ENCODE peak calls at places on chromosomes 3 and 15, in eight cellular contexts. Y is HCT116, U is neural progenitor cell, N is GM23338, P is hepatocyte, A is PC-3, C is SK-N-SH, J is MM.1S. S is an unnamed sample.

GRCh38 chr15:101326462-101327146 is 31.6 kb upstream of the SNRPA1 start:
- DNase-seq in Y (no peak), U (no peak), N (no peak), P (peak; percentile 2), A (no peak), C (no peak), J (no peak), S (no peak)

GRCh38 chr3:129398803-129399144 is 29.7 kb downstream of the EFCAB12 start:
- DNase-seq in Y (no peak), U (peak; percentile 52), N (peak; percentile 22), P (peak; percentile 32), A (no peak), C (peak; percentile 55), J (no peak), S (peak; percentile 20)

GRCh38 chr15:93203036-93203435 is 114.0 kb upstream of the RGMA start:
- DNase-seq in Y (no peak), U (no peak), N (no peak), P (no peak), A (no peak), C (no peak), J (no peak), S (no peak)

GRCh38 chr3:103218793-103219192 is 784.0 kb downstream of the ZPLD1 start:
- DNase-seq in Y (no peak), U (no peak), N (no peak), P (no peak), A (no peak), C (no peak), J (no peak), S (no peak)

GRCh38 chr3:43349759-43350158 is 63.4 kb downstream of the SNRK start:
- DNase-seq in Y (no peak), U (no peak), N (no peak), P (no peak), A (no peak), C (peak; percentile 47), J (no peak), S (no peak)

GRCh38 chr3:127547761-127548605 is 42.5 kb downstream of the TPRA1 start:
- DNase-seq in Y (peak; percentile 29), U (peak; percentile 91), N (peak; percentile 89), P (peak; percentile 89), A (peak; percentile 59), C (peak; percentile 96), J (peak; percentile 51), S (peak; percentile 72)

GRCh38 chr15:88219623-88220022 is 36.9 kb downstream of the NTRK3 start:
- DNase-seq in Y (no peak), U (no peak), N (no peak), P (no peak), A (no peak), C (no peak), J (no peak), S (no peak)

GRCh38 chr3:41202834-41203345 is 3.6 kb downstream of the CTNNB1 start:
- DNase-seq in Y (no peak), U (peak; percentile 32), N (peak; percentile 50), P (peak; percentile 53), A (peak; percentile 70), C (peak; percentile 49), J (no peak), S (peak; percentile 17)

GRCh38 chr3:128481438-128481942 is 11.5 kb downstream of the GATA2 start:
- DNase-seq in Y (no peak), U (peak; percentile 70), N (no peak), P (no peak), A (no peak), C (peak; percentile 60), J (no peak), S (no peak)

GRCh38 chr3:183210862-183211341 is 42.2 kb upstream of the B3GNT5 start:
- DNase-seq in Y (no peak), U (no peak), N (no peak), P (no peak), A (peak; percentile 36), C (no peak), J (no peak), S (no peak)

GRCh38 chr3:183208260-183208659 is 44.8 kb upstream of the B3GNT5 start:
- DNase-seq in Y (no peak), U (no peak), N (no peak), P (no peak), A (no peak), C (no peak), J (no peak), S (no peak)

GRCh38 chr3:183211390-183211789 is 41.7 kb upstream of the B3GNT5 start:
- DNase-seq in Y (no peak), U (no peak), N (no peak), P (no peak), A (no peak), C (no peak), J (no peak), S (no peak)

GRCh38 chr3:183212096-183212495 is 41.0 kb upstream of the B3GNT5 start:
- DNase-seq in Y (no peak), U (no peak), N (no peak), P (no peak), A (no peak), C (no peak), J (no peak), S (no peak)

DNA sequence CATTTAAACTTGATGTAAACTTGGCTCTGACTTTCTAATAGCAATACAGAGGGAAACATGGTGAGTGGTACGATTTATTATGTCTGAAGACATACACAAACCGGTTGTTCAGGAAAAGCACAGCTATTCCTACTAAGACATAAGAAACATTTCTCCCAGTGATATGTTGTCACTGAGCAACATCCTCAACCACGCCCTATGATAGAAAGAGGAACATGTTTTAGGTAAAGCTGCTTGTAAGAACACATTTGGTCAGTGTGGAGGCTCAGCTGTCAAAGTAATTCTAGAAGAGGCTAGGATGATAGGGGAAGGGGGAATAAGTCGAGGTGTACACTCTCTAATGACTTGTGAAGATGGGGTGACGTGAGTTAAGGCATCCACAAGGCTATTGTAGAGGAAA is 42.7 kb upstream of the B3GNT5 start:
- DNase-seq in Y (no peak), U (no peak), N (no peak), P (no peak), A (peak; percentile 45), C (no peak), J (no peak), S (no peak)
- H3K27ac ChIP-seq in Y (no peak overlapping the region), U (no peak overlapping the region), N (no peak overlapping the region), P (no peak overlapping the region), A (peak overlapping the region; percentile 38), C (no peak overlapping the region), J (no peak overlapping the region), S (no peak overlapping the region)

GRCh38 chr3:76107935-76108570 is 322.7 kb upstream of the ZNF717 start:
- DNase-seq in Y (peak; percentile 0), U (peak; percentile 24), N (peak; percentile 70), P (peak; percentile 42), A (peak; percentile 72), C (peak; percentile 48), J (peak; percentile 40), S (peak; percentile 14)

GRCh38 chr3:76111808-76112207 is 326.5 kb upstream of the ZNF717 start:
- DNase-seq in Y (no peak), U (no peak), N (no peak), P (no peak), A (no peak), C (no peak), J (no peak), S (no peak)
- TF ChIP-seq EZH2phosphoT487 in Y (no peak), U (no peak), N (no peak), P (no peak), A (no peak), C (no peak), J (no peak), S (no peak)

GRCh38 chr3:8937064-8938020 is 25.9 kb downstream of the RAD18 start:
- DNase-seq in Y (peak; percentile 10), U (no peak), N (no peak), P (no peak), A (peak; percentile 92), C (no peak), J (no peak), S (no peak)
- H3K27ac ChIP-seq in Y (peak overlapping the region; percentile 37), U (no peak overlapping the region), N (no peak overlapping the region), P (peak overlapping the region; percentile 36), A (peak overlapping the region; percentile 81), C (peak overlapping the region; percentile 72), J (no peak overlapping the region), S (no peak overlapping the region)

GRCh38 chr3:107222927-107223326 is 154.3 kb upstream of the CCDC54 start:
- DNase-seq in Y (no peak), U (no peak), N (no peak), P (no peak), A (peak; percentile 75), C (no peak), J (no peak), S (no peak)

GRCh38 chr3:107220538-107220937 is 156.7 kb upstream of the CCDC54 start:
- DNase-seq in Y (no peak), U (no peak), N (no peak), P (no peak), A (no peak), C (no peak), J (no peak), S (no peak)

GRCh38 chr3:107227091-107227490 is 150.1 kb upstream of the CCDC54 start:
- DNase-seq in Y (no peak), U (no peak), N (no peak), P (no peak), A (peak; percentile 42), C (no peak), J (no peak), S (no peak)

GRCh38 chr3:107221856-107222255 is 155.4 kb upstream of the CCDC54 start:
- DNase-seq in Y (no peak), U (no peak), N (no peak), P (no peak), A (peak; percentile 57), C (no peak), J (no peak), S (no peak)

DNA sequence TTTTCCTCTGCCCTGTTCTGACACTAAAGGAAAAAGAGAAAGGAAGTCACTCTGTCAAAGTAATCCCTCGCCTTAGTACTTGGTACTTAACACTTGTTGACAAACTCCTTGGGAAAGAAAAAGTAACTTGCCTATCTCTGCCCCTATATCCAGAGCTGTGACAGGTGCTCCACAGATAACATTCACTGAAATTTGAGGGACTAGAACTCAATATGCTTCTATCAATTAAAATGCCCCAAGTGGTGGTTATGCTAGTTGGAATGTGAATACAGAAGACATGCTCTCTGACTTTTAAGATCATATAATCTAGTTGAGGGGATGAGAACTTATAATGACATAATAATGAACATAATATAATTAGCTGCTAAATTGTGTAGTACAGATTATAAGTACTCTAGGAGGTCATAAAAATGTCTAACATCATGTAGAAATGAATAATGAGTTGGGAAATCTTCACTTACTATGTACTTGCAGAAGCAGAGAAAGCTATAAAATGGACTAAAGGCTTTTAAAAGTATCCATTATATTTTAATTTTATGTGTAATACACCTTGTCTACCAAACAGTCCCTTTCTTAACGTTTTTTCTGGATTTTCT is 153.1 kb upstream of the CCDC54 start:
- DNase-seq in Y (no peak), U (no peak), N (no peak), P (no peak), A (no peak), C (no peak), J (no peak), S (no peak)
- TF ChIP-seq EZH2phosphoT487 in Y (no peak), U (no peak), N (no peak), P (no peak), A (no peak), C (no peak), J (no peak), S (no peak)